ENCODE peak calls at places on chromosomes 12 and 14, in four cellular contexts. M is SK-N-SH, V is astrocyte, I is adrenal gland. H is an unnamed sample.

GRCh38 chr12:85821759-85822158 is 14.4 kb downstream of the RASSF9 start:
- DNase-seq in M (no peak), I (no peak), V (no peak), H (peak)

GRCh38 chr12:30980886-30981662 is 54.5 kb downstream of the TSPAN11 start:
- DNase-seq in V (no peak), I (no peak), M (no peak), H (no peak)

GRCh38 chr14:92924247-92924646 is 1.3 kb downstream of the CHGA start:
- DNase-seq in I (no peak), M (no peak), V (no peak), H (no peak)

GRCh38 chr12:131010376-131011131 is 56.8 kb downstream of the ADGRD1 start:
- DNase-seq in V (no peak), I (no peak), M (no peak), H (no peak)

GRCh38 chr14:75294649-75295033 is 16.0 kb downstream of the FOS start:
- DNase-seq in I (no peak), M (peak), V (no peak), H (no peak)

GRCh38 chr12:105100207-105100985 is 7.1 kb upstream of the WASHC4 start:
- DNase-seq in M (no peak), V (peak), I (no peak), H (peak)

GRCh38 chr14:101601603-101602465 is 40.5 kb downstream of the DIO3 start:
- DNase-seq in V (no peak), M (no peak), I (peak), H (no peak)

GRCh38 chr12:402127-402456 is 648 bp downstream of the CCDC77 start:
- DNase-seq in M (peak), I (no peak), V (peak), H (peak)

GRCh38 chr14:102451064-102451352 is 58.6 kb downstream of the ANKRD9 start:
- DNase-seq in M (no peak), I (no peak), V (no peak), H (no peak)

DNA sequence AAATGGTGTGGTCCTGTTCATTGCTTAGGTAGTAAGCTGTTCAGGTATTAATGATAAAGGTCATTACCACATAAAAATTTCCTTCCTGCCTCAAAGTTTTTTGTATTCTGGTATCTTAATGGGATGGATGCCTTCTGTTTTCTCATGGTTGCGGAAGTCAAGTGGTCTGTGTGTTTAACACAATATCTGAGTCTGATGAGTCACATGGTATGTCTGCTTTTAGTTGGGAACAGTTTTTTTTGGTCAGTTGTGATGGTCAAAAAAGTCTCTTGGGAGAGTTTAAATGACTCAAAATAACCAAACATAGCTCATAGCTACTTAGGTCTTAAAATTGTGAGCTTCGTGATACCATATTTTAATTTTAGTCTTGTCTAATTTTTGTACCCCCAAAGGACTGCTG is 40.7 kb downstream of the STK38L start:
- DNase-seq in I (no peak), V (peak), M (no peak), H (peak)
- H3K4me3 ChIP-seq in I (no peak), V (no peak), M (no peak), H (no peak)

GRCh38 chr12:96497800-96498199 is 8.4 kb downstream of the CFAP54 start:
- DNase-seq in M (no peak), V (no peak), I (no peak), H (peak)
- TF ChIP-seq CTCF in M (no peak), V (no peak), I (no peak), H (peak)

DNA sequence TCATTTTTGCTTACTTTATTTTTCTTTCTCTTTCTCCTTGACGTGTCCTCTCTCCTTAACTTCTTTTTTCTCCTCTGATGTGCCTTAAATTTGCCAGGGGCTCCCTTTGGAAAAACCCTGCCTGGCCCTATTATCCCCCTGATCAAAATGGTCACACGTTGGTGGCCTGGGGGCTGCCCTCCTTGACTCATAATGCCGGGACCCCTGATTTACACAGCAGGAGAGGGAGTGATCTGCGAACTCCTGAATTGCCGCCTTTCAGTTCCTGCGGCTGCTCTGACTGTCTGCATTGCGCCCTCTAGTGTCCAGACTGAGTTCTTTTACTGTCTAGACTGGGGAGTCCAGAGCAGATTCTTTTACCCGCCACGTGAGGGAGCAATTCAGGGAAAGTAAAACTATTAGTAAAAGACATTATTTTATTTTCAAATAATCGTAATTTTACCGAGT is 44.8 kb upstream of the GZMB start:
- DNase-seq in I (peak), M (peak), V (peak), H (peak)
- H3K4me3 ChIP-seq in I (no peak), M (peak), V (no peak), H (peak)

GRCh38 chr14:77547512-77547911 is 48.9 kb upstream of the ISM2 start:
- DNase-seq in V (no peak), I (no peak), M (no peak), H (no peak)
- TF ChIP-seq CTCF in V (no peak), I (no peak), M (peak), H (peak)

DNA sequence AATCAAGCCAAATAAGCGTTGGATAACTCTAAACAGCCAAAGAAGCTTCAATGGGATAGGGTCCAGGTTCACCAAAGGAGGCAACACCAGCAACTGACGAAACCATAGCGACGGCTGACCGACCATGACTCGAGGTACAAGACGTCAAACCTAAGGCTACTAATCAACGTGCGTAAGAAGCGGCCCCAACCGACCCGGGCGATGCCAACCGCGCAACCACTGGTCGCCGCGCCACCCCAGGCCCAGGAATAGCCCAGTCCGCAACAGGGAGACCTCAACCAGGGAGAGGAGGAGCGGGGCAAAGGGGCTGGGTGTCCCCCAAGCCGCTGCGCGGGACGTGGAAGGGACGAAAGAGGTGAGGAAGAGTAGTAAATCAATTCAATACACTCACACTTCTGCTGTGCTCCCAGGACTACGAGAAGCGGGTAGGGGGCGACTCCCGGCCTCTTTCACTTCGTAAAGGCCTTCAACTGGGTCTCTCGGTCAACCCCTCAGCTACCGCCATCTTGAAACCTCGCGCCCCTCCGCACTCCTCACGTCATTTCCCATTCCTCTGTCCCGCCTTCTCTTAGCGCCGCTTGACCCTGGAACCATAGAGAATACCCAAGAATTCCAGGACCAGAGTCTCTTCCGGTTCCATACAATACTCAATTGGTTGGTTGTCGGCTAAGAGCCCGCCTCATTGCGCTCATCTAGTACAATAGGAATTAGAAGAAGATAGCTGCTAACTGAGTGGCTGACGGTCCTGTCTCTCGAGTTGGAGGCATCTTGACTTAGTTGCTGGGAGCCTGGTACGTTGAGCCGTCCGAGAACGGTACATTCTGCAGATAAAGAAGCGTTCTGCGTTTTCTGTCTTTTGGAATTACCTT is at the start of the genes C12orf60 and WBP11:
- DNase-seq in I (peak), M (peak), V (peak), H (peak)
- H3K4me3 ChIP-seq in I (peak), M (peak), V (peak), H (peak)

DNA sequence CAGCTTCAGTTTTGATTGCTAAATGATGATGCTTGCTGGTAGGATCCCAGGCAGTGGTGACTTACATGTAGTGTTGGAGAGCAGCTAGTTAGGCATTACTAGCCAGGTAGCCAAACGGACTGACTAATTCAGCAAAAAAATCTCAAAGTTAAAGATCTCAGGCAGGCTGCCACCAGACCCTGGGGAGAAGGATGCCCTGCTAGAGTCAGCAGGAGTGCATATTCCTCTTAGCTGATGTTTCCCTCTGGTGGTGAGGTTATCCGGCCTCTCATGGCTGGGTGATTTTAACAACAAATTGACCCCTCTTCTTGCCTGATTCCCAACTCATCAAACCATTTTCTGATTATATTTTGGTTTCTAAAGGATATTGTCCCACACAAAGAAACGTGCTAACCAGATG is 2.8 kb downstream of the EFS start:
- DNase-seq in V (peak), M (no peak), I (no peak), H (peak)
- TF ChIP-seq CTCF in V (peak), M (peak), I (no peak), H (peak)

DNA sequence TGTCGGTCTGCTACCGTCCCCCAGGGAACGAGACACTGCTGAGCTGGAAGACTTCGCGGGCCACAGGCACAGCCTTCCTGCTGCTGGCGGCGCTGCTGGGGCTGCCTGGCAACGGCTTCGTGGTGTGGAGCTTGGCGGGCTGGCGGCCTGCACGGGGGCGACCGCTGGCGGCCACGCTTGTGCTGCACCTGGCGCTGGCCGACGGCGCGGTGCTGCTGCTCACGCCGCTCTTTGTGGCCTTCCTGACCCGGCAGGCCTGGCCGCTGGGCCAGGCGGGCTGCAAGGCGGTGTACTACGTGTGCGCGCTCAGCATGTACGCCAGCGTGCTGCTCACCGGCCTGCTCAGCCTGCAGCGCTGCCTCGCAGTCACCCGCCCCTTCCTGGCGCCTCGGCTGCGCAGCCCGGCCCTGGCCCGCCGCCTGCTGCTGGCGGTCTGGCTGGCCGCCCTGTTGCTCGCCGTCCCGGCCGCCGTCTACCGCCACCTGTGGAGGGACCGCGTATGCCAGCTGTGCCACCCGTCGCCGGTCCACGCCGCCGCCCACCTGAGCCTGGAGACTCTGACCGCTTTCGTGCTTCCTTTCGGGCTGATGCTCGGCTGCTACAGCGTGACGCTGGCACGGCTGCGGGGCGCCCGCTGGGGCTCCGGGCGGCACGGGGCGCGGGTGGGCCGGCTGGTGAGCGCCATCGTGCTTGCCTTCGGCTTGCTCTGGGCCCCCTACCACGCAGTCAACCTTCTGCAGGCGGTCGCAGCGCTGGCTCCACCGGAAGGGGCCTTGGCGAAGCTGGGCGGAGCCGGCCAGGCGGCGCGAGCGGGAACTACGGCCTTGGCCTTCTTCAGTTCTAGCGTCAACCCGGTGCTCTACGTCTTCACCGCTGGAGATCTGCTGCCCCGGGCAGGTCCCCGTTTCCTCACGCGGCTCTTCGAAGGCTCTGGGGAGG is at the start of gene LTB4R:
- DNase-seq in V (peak), I (peak), M (no peak), H (peak)
- H3K4me3 ChIP-seq in V (no peak), I (peak), M (no peak), H (peak)